ENCODE peak calls at places on chromosomes 6 and 20, in six cellular contexts. E is GM13977, Z is lower leg skin, M is colonic mucosa, V is A549, N is thoracic aorta. I is an unnamed sample.

GRCh38 chr20:49866051-49866450 is 49.3 kb downstream of the SPATA2 start:
- DNase-seq in E (no peak), Z (peak; percentile 23), M (no peak), V (no peak), N (no peak), I (no peak)

GRCh38 chr6:3911130-3911529 is 62.0 kb downstream of the FAM50B start:
- DNase-seq in E (no peak), Z (peak; percentile 69), M (no peak), V (no peak), N (no peak), I (no peak)

GRCh38 chr6:88380083-88380482 is 213.9 kb upstream of the CNR1 start:
- DNase-seq in E (no peak), Z (peak; percentile 88), M (no peak), V (peak; percentile 9), N (peak; percentile 45), I (no peak)

GRCh38 chr6:148223424-148223842 is 119.2 kb upstream of the SASH1 start:
- DNase-seq in E (no peak), Z (no peak), M (no peak), V (no peak), N (no peak), I (no peak)

GRCh38 chr6:142521791-142522190 is 220.0 kb downstream of the ADGRG6 start:
- DNase-seq in E (no peak), Z (no peak), M (no peak), V (no peak), N (no peak), I (no peak)

GRCh38 chr6:69867075-69867911 is 937 bp downstream of the COL19A1 start:
- DNase-seq in E (peak; percentile 68), Z (peak; percentile 87), M (peak; percentile 37), V (peak; percentile 0), N (no peak), I (peak; percentile 75)

GRCh38 chr6:44000164-44000842 is 126.9 kb downstream of the MRPL14 start:
- DNase-seq in E (peak; percentile 77), Z (no peak), M (peak; percentile 91), V (no peak), N (no peak), I (peak; percentile 82)

GRCh38 chr6:125753218-125753936 is 3.9 kb downstream of the HEY2 start:
- DNase-seq in E (no peak), Z (no peak), M (no peak), V (no peak), N (no peak), I (peak; percentile 47)

GRCh38 chr6:36127462-36128016 is 2.8 kb upstream of the MAPK13 start:
- DNase-seq in E (no peak), Z (no peak), M (no peak), V (peak; percentile 40), N (peak; percentile 43), I (no peak)

DNA sequence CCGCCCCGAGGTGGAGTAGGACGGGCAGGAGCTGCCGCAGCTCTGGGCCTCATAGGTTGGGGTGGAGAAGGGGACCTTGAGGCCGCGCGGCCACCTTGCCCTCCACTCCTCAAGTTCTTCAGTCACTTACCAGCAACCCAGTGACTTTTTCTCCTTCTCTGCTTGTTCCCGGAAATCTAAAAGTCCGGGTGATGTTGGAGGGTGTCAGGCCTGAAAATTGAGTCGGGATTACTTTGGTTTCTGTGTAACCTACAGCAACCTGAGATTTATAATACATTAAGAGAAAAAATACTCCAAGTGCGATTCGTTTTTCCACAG is 338 bp downstream of the RWDD1 start:
- DNase-seq in E (no peak), Z (no peak), M (no peak), V (no peak), N (no peak), I (no peak)
- TF ChIP-seq CTCF in E (no peak), Z (no peak), M (no peak), V (no peak), N (no peak), I (no peak)

DNA sequence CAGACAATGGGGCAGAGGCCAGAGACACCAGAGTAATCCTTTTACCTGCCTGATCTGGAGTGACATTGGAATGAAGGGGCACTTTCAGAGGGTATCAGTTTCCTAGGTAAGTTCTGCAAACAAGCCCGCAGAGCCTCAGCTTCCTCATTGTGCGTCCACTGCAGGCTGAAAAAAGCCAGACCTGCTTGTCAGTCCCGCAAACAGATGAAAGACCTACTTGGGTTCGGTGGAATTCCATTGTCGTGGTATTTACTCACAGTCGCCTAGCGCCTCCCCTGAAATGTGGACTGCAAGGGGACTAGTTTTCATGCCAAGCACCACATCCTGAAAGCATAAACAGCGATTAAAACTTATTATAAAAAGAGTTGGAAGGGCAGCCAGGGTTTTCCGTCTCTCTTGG is 121.5 kb downstream of the PAX1 start:
- DNase-seq in E (no peak), Z (no peak), M (no peak), V (no peak), N (no peak), I (no peak)
- TF ChIP-seq CTCF in E (no peak), Z (no peak), M (no peak), V (no peak), N (no peak), I (no peak)

GRCh38 chr6:39370021-39370420 is 47.5 kb upstream of the KCNK16 start:
- DNase-seq in E (no peak), Z (no peak), M (no peak), V (no peak), N (no peak), I (no peak)
- TF ChIP-seq CTCF in E (no peak), Z (no peak), M (no peak), V (no peak), N (no peak), I (no peak)

GRCh38 chr6:30981942-30982772 is 1.4 kb upstream of the MUC21 start:
- DNase-seq in E (no peak), Z (no peak), M (peak; percentile 23), V (no peak), N (no peak), I (no peak)
- TF ChIP-seq CTCF in E (no peak), Z (no peak), M (no peak), V (no peak), N (no peak), I (no peak)

GRCh38 chr6:133945158-133945557 is 7.9 kb upstream of the TBPL1 start:
- DNase-seq in E (no peak), Z (no peak), M (no peak), V (no peak), N (no peak), I (no peak)
- TF ChIP-seq CTCF in E (no peak), Z (no peak), M (no peak), V (no peak), N (no peak), I (no peak)

DNA sequence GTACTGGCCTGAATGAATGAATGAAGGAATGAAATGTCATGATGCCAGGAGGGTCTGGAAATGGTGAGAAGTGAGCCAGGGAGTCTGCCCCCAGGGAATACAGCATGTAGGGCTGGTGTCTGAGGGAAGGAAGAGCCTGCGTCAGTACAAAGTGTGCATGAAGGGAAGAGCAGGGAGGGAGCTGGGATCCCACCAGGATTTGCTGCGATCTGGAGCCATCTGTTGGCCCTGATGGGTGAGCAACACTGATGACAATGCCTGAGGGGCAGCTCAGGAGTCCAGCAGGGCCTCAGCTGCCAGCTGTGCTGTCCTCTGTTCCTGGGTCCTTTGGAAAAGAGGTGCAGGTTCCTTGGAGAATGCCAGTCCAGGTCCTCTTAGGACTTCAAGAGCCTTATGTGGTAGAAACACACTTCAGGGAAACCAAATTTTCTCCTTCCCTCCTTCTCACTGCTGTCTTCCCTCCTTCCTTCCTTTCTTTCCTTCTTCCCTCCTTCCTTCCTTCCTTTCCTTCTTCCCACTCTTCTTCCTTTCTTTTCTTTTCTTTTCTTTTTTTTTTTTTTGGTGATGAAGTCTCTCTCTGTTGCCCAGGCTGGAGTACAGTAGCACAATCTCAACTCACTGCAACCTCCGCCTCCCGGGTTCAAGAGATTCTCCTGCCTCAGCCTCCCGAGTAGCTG is 11.5 kb downstream of the BPI start:
- DNase-seq in E (no peak), Z (no peak), M (no peak), V (no peak), N (no peak), I (no peak)
- TF ChIP-seq CTCF in E (no peak), Z (no peak), M (no peak), V (no peak), N (no peak), I (no peak)

DNA sequence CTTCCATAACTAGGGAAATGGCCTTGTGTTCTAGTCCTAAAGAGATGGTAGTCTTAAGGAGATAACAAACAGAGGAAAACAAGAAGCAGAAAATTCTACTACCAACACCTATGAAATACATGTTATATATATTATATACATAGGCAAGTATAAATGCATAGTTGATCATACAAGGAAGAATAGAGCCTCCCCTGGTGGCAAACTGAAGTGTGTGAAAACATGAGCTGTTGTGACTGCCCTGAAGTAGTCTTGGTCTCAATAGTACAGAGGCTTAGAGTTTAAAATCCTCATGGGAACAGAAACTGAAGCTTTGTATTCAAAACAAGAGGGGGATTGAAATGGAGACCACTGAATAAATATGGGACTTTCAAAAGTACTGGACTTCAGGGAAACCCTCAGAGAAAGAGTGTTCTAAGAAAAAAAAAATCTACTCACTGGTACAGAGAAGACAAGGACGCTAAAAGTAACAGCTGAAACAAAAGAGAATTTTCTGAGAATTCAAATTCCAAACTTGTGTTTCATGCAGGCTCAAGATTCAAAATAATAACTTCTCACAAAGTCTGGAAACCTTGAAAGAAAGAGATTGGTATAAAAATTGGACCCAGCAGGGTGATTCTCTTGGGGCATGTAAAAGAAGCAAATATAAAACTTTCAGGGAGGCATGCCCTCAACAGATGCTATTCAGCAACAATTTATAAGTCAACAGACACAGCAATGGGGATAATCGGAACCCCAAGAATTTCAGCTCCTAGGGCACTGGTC is 59.7 kb upstream of the SAMD3 start:
- DNase-seq in E (peak; percentile 22), Z (no peak), M (no peak), V (no peak), N (no peak), I (peak; percentile 31)
- TF ChIP-seq CTCF in E (peak; percentile 41), Z (no peak), M (peak; percentile 34), V (no peak), N (no peak), I (peak; percentile 6)

DNA sequence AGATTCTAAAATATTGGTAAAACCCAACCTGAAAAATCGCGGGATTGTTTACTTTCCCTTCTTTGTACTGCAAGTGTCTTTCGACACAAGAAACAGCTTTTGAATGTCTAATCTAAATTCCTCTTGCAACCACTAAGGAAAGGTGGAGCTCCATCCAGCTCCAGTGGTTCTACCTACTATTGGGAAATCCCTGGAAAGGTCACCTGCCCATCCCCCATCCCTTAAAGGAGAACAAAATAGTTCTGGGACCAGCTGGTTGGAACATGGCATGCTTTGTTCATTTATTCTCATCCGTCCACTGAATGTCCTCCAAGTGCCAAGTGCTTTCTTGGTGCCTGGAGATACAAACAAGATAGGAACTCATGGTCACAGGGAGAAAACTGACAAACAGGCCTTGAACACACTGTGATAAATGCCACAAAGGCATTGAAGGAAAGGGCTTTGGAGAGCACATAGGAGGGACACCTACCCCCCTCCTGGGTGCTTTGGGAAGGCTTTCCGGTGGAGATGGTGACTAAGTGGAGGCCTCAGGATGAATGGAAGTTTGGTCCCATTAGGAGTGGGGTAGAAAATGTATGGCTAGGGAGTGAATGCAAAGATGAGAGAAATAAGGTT is 2.3 kb upstream of the CITED2 start:
- DNase-seq in E (no peak), Z (peak; percentile 88), M (peak; percentile 75), V (peak; percentile 8), N (no peak), I (no peak)
- TF ChIP-seq CTCF in E (no peak), Z (no peak), M (no peak), V (no peak), N (no peak), I (no peak)

DNA sequence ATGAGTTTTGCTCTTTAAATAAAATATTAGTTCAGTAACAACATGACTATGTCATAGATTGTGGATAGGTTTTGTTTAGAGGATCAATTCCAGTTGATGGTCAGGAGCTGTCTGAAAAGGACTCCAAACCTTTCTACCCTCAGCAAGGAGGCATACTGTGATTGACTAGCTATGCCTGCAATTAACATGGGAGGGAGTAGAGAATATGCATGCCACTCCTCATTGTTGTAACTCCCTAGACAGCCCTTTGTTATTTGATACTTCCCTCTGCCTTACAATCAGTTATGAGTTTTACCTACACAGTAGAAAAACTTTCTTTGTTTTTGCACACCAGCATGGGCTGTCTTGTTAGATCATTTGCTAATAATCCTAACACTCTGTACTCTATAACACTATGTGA is 1418.5 kb downstream of the KHDRBS2 start:
- DNase-seq in E (no peak), Z (no peak), M (no peak), V (no peak), N (no peak), I (no peak)
- TF ChIP-seq CTCF in E (no peak), Z (no peak), M (no peak), V (no peak), N (no peak), I (no peak)

I was measured in GM20000.